ENCODE peak calls at places on chromosome 4, in nine cellular contexts. T is mesothelial cell of epicardium; O is hypothalamus; X is CD4-positive, CD25-positive, alpha-beta regulatory T cell; L is amniotic epithelial cell; C is endothelial cell; Y is naive B cell; W is epithelial cell of esophagus; F is nephron progenitor cell. S is an unnamed sample.

GRCh38 chr4:20326977-20327376 is 75.3 kb downstream of the SLIT2 start:
- DNase-seq in C (no peak), Y (no peak), O (no peak), X (no peak), T (no peak), W (no peak), F (no peak), L (no peak), S (no peak)

GRCh38 chr4:159429693-159430035 is 326.8 kb downstream of the RAPGEF2 start:
- DNase-seq in C (no peak), W (no peak), L (no peak), T (no peak), O (no peak), F (no peak), Y (no peak), X (no peak), S (no peak)

GRCh38 chr4:74202062-74202586 is 44.2 kb downstream of the MTHFD2L start:
- DNase-seq in O (no peak), T (no peak), X (no peak), Y (no peak), W (no peak), L (peak), F (no peak), C (no peak), S (no peak)

GRCh38 chr4:33940281-33940680 is 2304.0 kb downstream of the ARAP2 start:
- DNase-seq in C (no peak), W (peak), F (no peak), L (peak), Y (no peak), O (no peak), X (no peak), T (no peak), S (no peak)

GRCh38 chr4:105637409-105638258 is 70.9 kb downstream of the INTS12 start:
- DNase-seq in T (peak), C (no peak), Y (peak), F (no peak), L (peak), O (peak), W (peak), X (no peak), S (peak)

GRCh38 chr4:41216294-41217019 is 2.1 kb upstream of the APBB2 start:
- DNase-seq in L (peak), C (peak), T (peak), Y (no peak), F (peak), O (peak), X (no peak), W (peak), S (peak)

GRCh38 chr4:74266081-74266480 is 42.2 kb upstream of the EPGN start:
- DNase-seq in T (no peak), L (no peak), Y (no peak), C (no peak), F (no peak), W (no peak), O (no peak), X (no peak), S (no peak)

GRCh38 chr4:139625487-139625886 is 40.1 kb upstream of the MGST2 start:
- DNase-seq in X (no peak), T (no peak), L (no peak), F (no peak), C (no peak), W (no peak), O (no peak), Y (no peak), S (no peak)

GRCh38 chr4:72352746-72353145 is 216.3 kb downstream of the ADAMTS3 start:
- DNase-seq in O (no peak), W (peak), F (no peak), L (peak), T (no peak), Y (no peak), C (no peak), X (no peak), S (no peak)

GRCh38 chr4:46993075-46994006 is at the start of gene GABRA4:
- DNase-seq in O (no peak), L (no peak), F (peak), Y (no peak), C (peak), W (peak), T (no peak), X (no peak), S (peak)

GRCh38 chr4:174559894-174560293 is 37.6 kb upstream of the HPGD start:
- DNase-seq in C (no peak), T (no peak), Y (no peak), O (no peak), L (no peak), W (peak), F (no peak), X (no peak), S (peak)

GRCh38 chr4:176333076-176333475 is 13.3 kb downstream of the SPCS3 start:
- DNase-seq in X (no peak), L (peak), W (no peak), O (no peak), Y (no peak), C (no peak), F (no peak), T (no peak), S (no peak)

GRCh38 chr4:89117115-89117514 is 5.8 kb downstream of the TIGD2 start:
- DNase-seq in C (no peak), L (no peak), Y (no peak), X (no peak), W (no peak), F (no peak), T (no peak), O (no peak), S (no peak)

GRCh38 chr4:140790765-140791164 is 34.6 kb upstream of the TBC1D9 start:
- DNase-seq in W (peak), C (no peak), T (no peak), Y (peak), F (no peak), O (no peak), L (no peak), X (no peak), S (no peak)

GRCh38 chr4:90120815-90121214 is 6.4 kb upstream of the CCSER1 start:
- DNase-seq in O (no peak), F (no peak), L (no peak), C (no peak), Y (no peak), X (no peak), W (no peak), T (no peak), S (no peak)

GRCh38 chr4:3783691-3784306 is 17.6 kb downstream of the ADRA2C start:
- DNase-seq in L (no peak), W (no peak), T (peak), X (no peak), O (no peak), C (peak), Y (no peak), F (peak), S (peak)

GRCh38 chr4:21901831-21902230 is 46.7 kb downstream of the KCNIP4 start:
- DNase-seq in O (no peak), F (no peak), C (no peak), T (no peak), W (peak), X (no peak), Y (no peak), L (peak), S (no peak)

GRCh38 chr4:88628746-88629145 is 36.5 kb downstream of the HERC3 start:
- DNase-seq in L (no peak), C (no peak), W (no peak), X (no peak), O (no peak), Y (no peak), F (no peak), T (no peak), S (no peak)

GRCh38 chr4:74874785-74875367 is 58.0 kb upstream of the PARM1 start:
- DNase-seq in O (no peak), Y (peak), W (peak), F (peak), X (no peak), L (peak), C (peak), T (no peak), S (peak)

GRCh38 chr4:1693131-1693896 is 9.2 kb upstream of the FAM53A start:
- DNase-seq in L (peak), T (peak), Y (peak), X (peak), W (peak), O (peak), F (peak), C (peak), S (peak)

GRCh38 chr4:187478292-187479205 is 517.0 kb upstream of the ZFP42 start:
- DNase-seq in L (peak), Y (no peak), W (peak), C (no peak), T (no peak), X (no peak), F (no peak), O (no peak), S (no peak)

GRCh38 chr4:143344774-143345173 is 8.1 kb downstream of the GAB1 start:
- DNase-seq in F (no peak), O (no peak), T (no peak), W (no peak), Y (no peak), X (no peak), L (peak), C (no peak), S (no peak)

GRCh38 chr4:163624727-163625126 is 130.2 kb downstream of the TMA16 start:
- DNase-seq in Y (no peak), X (no peak), C (no peak), T (no peak), O (no peak), F (no peak), W (no peak), L (no peak), S (no peak)

GRCh38 chr4:72326692-72327632 is 242.1 kb downstream of the ADAMTS3 start:
- DNase-seq in T (no peak), W (peak), L (peak), F (no peak), X (no peak), Y (no peak), O (no peak), C (no peak), S (peak)